ENCODE peak calls at places on chromosomes 2 and 18, in nine cellular contexts. U, L, F, K, O, V, C, Y and X are unnamed samples.

GRCh38 chr2:236663671-236664101 is 94.1 kb downstream of the ACKR3 start:
- DNase-seq in V (peak), Y (no peak), U (no peak), C (no peak), F (no peak), O (no peak), K (peak), L (no peak), X (no peak)

GRCh38 chr2:109467701-109468100 is 146.1 kb downstream of the SEPTIN10 start:
- DNase-seq in F (no peak), Y (no peak), V (no peak), K (no peak), C (no peak), U (no peak), L (no peak), O (no peak), X (no peak)

GRCh38 chr18:32469691-32470131 is 971 bp downstream of the GAREM1 start:
- DNase-seq in F (no peak), K (no peak), Y (no peak), U (no peak), L (no peak), V (no peak), O (no peak), C (peak), X (no peak)

GRCh38 chr18:8609711-8610441 is 639 bp downstream of the RAB12 start:
- DNase-seq in U (no peak), C (peak), F (peak), Y (peak), V (no peak), L (peak), O (no peak), K (no peak), X (peak)

GRCh38 chr2:3628800-3629199 is 29.2 kb upstream of the ALLC start:
- DNase-seq in C (peak), Y (no peak), L (peak), F (no peak), U (no peak), K (no peak), V (no peak), O (no peak), X (peak)

GRCh38 chr2:134120160-134120717 is 133.6 kb upstream of the MGAT5 start:
- DNase-seq in L (no peak), C (peak), Y (no peak), F (peak), V (no peak), U (no peak), O (no peak), K (no peak), X (peak)

GRCh38 chr2:143075711-143076110 is 53.5 kb upstream of the ARHGAP15 start:
- DNase-seq in O (no peak), Y (no peak), L (no peak), K (no peak), U (no peak), C (no peak), V (no peak), F (no peak), X (no peak)

GRCh38 chr18:23487738-23488625 is 15.3 kb upstream of the RMC1 start:
- DNase-seq in Y (peak), L (no peak), F (no peak), C (no peak), K (no peak), U (no peak), V (no peak), O (no peak), X (no peak)

GRCh38 chr2:187547353-187547979 is 6.8 kb downstream of the TFPI start:
- DNase-seq in F (no peak), K (peak), U (no peak), L (no peak), O (no peak), Y (no peak), C (peak), V (peak), X (no peak)

GRCh38 chr2:129754431-129754830 is 225.0 kb upstream of the RAB6C start:
- DNase-seq in Y (no peak), V (no peak), C (no peak), K (no peak), L (no peak), F (no peak), O (no peak), U (no peak), X (no peak)

GRCh38 chr2:151363709-151364108 is 6.3 kb downstream of the TNFAIP6 start:
- DNase-seq in C (no peak), V (no peak), K (no peak), Y (no peak), U (no peak), F (no peak), O (no peak), L (no peak), X (no peak)

GRCh38 chr2:168210898-168211570 is 36.4 kb downstream of the STK39 start:
- DNase-seq in L (no peak), O (no peak), F (no peak), U (no peak), K (peak), Y (peak), V (no peak), C (no peak), X (no peak)

GRCh38 chr2:128654404-128654803 is 335.7 kb upstream of the HS6ST1 start:
- DNase-seq in O (no peak), V (peak), L (no peak), Y (peak), F (no peak), C (no peak), U (peak), K (no peak), X (no peak)

GRCh38 chr2:58664523-58665155 is 423.5 kb upstream of the FANCL start:
- DNase-seq in O (no peak), V (no peak), F (no peak), U (no peak), C (peak), L (no peak), Y (no peak), K (no peak), X (no peak)

GRCh38 chr2:180124273-180124881 is 117.3 kb upstream of the CWC22 start:
- DNase-seq in U (peak), O (no peak), C (peak), L (peak), F (no peak), V (no peak), Y (peak), K (no peak), X (peak)